ENCODE peak calls at places on chromosomes 13 and 19, in seven cellular contexts. V is right lobe of liver, L is breast epithelium, X is A549, T is stomach, P is heart left ventricle, R is Peyer's patch. B is an unnamed sample.

GRCh38 chr13:107284168-107284567 is 716.2 kb upstream of the ARGLU1 start:
- DNase-seq in V (no peak), L (no peak), X (no peak), T (no peak), P (no peak), R (no peak), B (no peak)

GRCh38 chr13:32284927-32285632 is 30.1 kb downstream of the ZAR1L start:
- DNase-seq in V (no peak), L (no peak), X (no peak), T (peak; percentile 47), P (no peak), R (no peak), B (peak; percentile 72)

GRCh38 chr13:111549464-111549863 is 229.0 kb downstream of the TEX29 start:
- DNase-seq in V (no peak), L (no peak), X (no peak), T (peak; percentile 70), P (no peak), R (no peak), B (no peak)

GRCh38 chr13:112842931-112843391 is 126.1 kb upstream of the MCF2L start:
- DNase-seq in V (no peak), L (no peak), X (no peak), T (no peak), P (no peak), R (peak; percentile 43), B (no peak)

GRCh38 chr13:106369091-106369490 is 166.4 kb downstream of the EFNB2 start:
- DNase-seq in V (no peak), L (no peak), X (no peak), T (no peak), P (no peak), R (no peak), B (no peak)

GRCh38 chr19:23698711-23699520 is 11.9 kb upstream of the ZNF675 start:
- DNase-seq in V (no peak), L (no peak), X (no peak), T (peak; percentile 27), P (no peak), R (no peak), B (no peak)

GRCh38 chr19:40422428-40423226 is 3.2 kb downstream of the SERTAD1 start:
- DNase-seq in V (no peak), L (no peak), X (no peak), T (no peak), P (no peak), R (no peak), B (no peak)

GRCh38 chr13:39910041-39910440 is 254.6 kb downstream of the COG6 start:
- DNase-seq in V (no peak), L (no peak), X (no peak), T (no peak), P (no peak), R (no peak), B (no peak)

GRCh38 chr13:75704942-75705320 is 68.8 kb downstream of the LMO7 start:
- DNase-seq in V (no peak), L (peak; percentile 51), X (peak; percentile 64), T (peak; percentile 77), P (no peak), R (peak; percentile 73), B (no peak)

GRCh38 chr19:29549105-29550070 is 23.6 kb downstream of the VSTM2B start:
- DNase-seq in V (no peak), L (peak; percentile 37), X (no peak), T (peak; percentile 18), P (peak; percentile 28), R (no peak), B (no peak)

GRCh38 chr19:7294571-7295212 is 478 bp upstream of the INSR start:
- DNase-seq in V (peak; percentile 89), L (peak; percentile 60), X (peak; percentile 76), T (peak; percentile 74), P (peak; percentile 88), R (peak; percentile 83), B (peak; percentile 81)

GRCh38 chr19:15532779-15533521 is 24.6 kb downstream of the CYP4F22 start:
- DNase-seq in V (no peak), L (no peak), X (no peak), T (no peak), P (no peak), R (no peak), B (no peak)

GRCh38 chr19:55882626-55883025 is 46.3 kb downstream of the NLRP4 start:
- DNase-seq in V (no peak), L (no peak), X (no peak), T (no peak), P (no peak), R (no peak), B (no peak)

GRCh38 chr19:6417713-6418561 is 6.7 kb downstream of the KHSRP start:
- DNase-seq in V (no peak), L (no peak), X (peak; percentile 23), T (no peak), P (no peak), R (no peak), B (peak; percentile 84)

GRCh38 chr13:65725001-65725400 is 1505.1 kb downstream of the PCDH9 start:
- DNase-seq in V (no peak), L (no peak), X (no peak), T (no peak), P (no peak), R (no peak), B (no peak)

GRCh38 chr19:14556662-14557188 is 15.1 kb downstream of the NDUFB7 start:
- DNase-seq in V (peak; percentile 84), L (peak; percentile 79), X (peak; percentile 83), T (peak; percentile 78), P (peak; percentile 90), R (peak; percentile 86), B (peak; percentile 75)

GRCh38 chr19:41376241-41376997 is at the start of gene TMEM91:
- DNase-seq in V (no peak), L (no peak), X (no peak), T (peak; percentile 34), P (peak; percentile 68), R (peak; percentile 63), B (no peak)

GRCh38 chr13:73898899-73899298 is 235.3 kb downstream of the KLF12 start:
- DNase-seq in V (no peak), L (no peak), X (no peak), T (no peak), P (no peak), R (no peak), B (no peak)

GRCh38 chr13:27964741-27965323 is 4.3 kb downstream of the CDX2 start:
- DNase-seq in V (no peak), L (no peak), X (no peak), T (no peak), P (no peak), R (peak; percentile 62), B (no peak)

GRCh38 chr19:15291666-15292065 is 40.7 kb downstream of the BRD4 start:
- DNase-seq in V (no peak), L (no peak), X (no peak), T (no peak), P (no peak), R (no peak), B (no peak)

GRCh38 chr19:56272448-56272847 is at the start of gene EDDM13:
- DNase-seq in V (no peak), L (no peak), X (no peak), T (no peak), P (no peak), R (no peak), B (no peak)

GRCh38 chr13:93690139-93690538 is 463.5 kb downstream of the GPC6 start:
- DNase-seq in V (no peak), L (no peak), X (no peak), T (no peak), P (no peak), R (no peak), B (no peak)

DNA sequence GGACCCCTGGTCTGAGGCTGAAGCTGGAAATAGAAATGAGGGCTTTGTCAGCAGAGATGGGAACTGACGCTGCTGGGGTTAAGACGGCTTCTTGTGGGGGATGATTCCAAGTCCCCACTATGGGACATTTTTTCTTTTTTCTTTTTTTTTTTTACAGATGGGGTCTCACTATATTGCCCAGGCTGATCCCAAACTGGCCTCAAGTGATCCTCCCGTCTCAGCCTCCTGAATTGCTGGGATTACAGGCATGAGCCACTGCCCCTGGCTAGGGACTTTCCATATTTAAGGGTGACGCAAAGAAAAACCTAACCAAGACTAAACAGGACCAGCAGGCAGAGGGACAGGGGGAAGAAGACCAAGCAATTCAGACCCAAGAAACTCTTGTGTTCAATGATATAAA is 10.0 kb downstream of the LRFN3 start:
- DNase-seq in V (no peak), L (no peak), X (no peak), T (no peak), P (no peak), R (no peak), B (no peak)
- TF ChIP-seq CTCF in V (no peak), L (no peak), X (no peak), T (no peak), P (no peak), R (no peak), B (no peak)

DNA sequence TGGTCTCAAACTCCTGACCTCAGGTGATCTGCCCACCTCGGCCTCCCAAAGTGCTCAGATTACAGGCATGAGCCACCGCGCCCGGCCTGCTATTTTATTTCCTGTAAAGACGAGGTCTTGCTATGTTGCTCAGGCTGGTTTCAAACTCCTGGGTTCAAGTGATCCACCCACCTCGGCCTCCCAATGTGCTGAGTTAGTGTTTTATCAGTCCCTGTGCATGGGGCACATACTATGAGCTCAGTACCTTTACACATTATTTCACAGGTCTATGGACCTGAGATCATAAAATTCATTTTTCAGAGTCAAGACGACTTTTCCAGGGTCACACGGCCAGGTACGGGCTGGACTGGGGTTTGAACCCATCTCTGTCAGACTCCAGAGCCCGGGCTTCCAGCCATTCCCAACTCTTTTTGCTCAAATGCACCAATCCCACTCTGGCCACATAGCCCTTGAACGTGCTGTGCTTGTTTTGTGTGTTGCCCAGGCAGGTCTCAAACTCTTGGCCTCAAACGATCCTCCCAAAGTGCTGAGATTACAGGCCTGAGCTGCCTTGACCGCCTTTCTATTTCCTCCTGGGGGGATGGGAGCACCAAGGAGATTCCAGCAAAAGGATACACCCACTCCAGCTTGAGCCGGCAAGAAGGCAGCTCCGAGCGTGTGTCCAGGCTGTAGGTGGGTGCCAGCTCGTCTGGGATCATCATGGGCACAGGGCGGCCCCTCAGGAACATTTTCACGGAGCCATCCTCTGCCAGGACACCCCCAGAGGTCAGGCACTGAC is 1.1 kb downstream of the EML2 start:
- DNase-seq in V (no peak), L (no peak), X (peak; percentile 62), T (peak; percentile 44), P (no peak), R (no peak), B (peak; percentile 71)
- TF ChIP-seq POLR2A in V (no peak), L (no peak), X (no peak), T (no peak), P (no peak), R (no peak), B (no peak)

DNA sequence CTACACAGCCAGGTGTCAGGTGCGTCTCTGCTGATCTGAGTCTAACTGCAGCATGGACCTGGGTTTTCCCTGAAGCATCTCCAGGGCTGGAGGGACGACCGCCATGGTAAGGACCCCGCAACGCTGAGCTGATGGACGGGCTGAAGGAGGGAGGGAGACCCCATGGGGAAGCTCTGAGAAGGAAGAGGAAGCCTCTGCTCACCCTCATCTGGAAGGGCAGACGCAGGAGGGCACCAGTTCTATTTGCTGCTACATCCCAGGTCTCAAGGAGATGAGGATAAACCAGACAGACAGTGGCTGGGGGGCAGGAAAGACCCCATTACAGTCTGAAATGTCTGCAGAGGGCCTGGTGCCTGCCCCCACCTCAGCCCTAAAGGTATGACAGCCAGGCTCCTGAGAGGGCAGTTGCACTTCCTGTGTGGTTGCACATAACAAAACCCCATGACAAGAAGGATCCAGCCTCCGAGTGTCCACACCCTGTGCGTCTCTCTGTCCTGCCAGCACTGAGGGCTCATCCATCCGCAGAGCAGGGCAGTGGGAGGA is at the start of gene LILRA2:
- DNase-seq in V (peak; percentile 63), L (no peak), X (no peak), T (no peak), P (no peak), R (no peak), B (no peak)
- H3K27ac ChIP-seq in V (no peak within 1 kb of the TSS), L (no peak within 1 kb of the TSS), X (no peak within 1 kb of the TSS), T (peak within 1 kb of the TSS; percentile 58), P (no peak within 1 kb of the TSS), R (no peak within 1 kb of the TSS), B (no peak within 1 kb of the TSS)

GRCh38 chr19:17922138-17922537 is 10.7 kb upstream of the CCDC124 start:
- DNase-seq in V (no peak), L (no peak), X (no peak), T (no peak), P (no peak), R (no peak), B (no peak)
- TF ChIP-seq CTCF in V (no peak), L (no peak), X (no peak), T (no peak), P (no peak), R (no peak), B (no peak)